ENCODE peak calls at places on chromosomes 6 and 20, in seven cellular contexts. D is iPS DF 6.9; Z is T1000; L is adrenal gland; R is activated T-helper 1 cell treated with anti-CD3 and anti-CD28 coated beads, Interleukin-12 subunit alpha, Interleukin-12 subunit beta, Interleukin-2, Interleukin-4 antibody, amounts not matched to agents 30 ng/mL and 10 ng/mL and 1 ng/mL, durations not matched to agents 14 hours and 24 hours and 36 hours; P is activated naive CD8-positive, alpha-beta T cell treated with anti-CD3 and anti-CD28 coated beads, Interleukin-2, amount 50 U/mL, for 16 hours; H is Kasumi-1. V is an unnamed sample.

GRCh38 chr20:3931664-3932063 is 42.5 kb downstream of the PANK2 start:
- DNase-seq in D (no peak), Z (no peak), L (no peak), R (no peak), P (no peak), H (no peak), V (no peak)

GRCh38 chr20:5549200-5549599 is 201.0 kb upstream of the SHLD1 start:
- DNase-seq in D (no peak), Z (no peak), L (no peak), R (no peak), P (no peak), H (no peak), V (no peak)

GRCh38 chr6:107033136-107033535 is 5.1 kb downstream of the MTRES1 start:
- DNase-seq in D (no peak), Z (no peak), L (no peak), R (no peak), P (no peak), H (no peak), V (no peak)

GRCh38 chr6:31878761-31879542 is at the start of gene SLC44A4:
- DNase-seq in D (no peak), Z (no peak), L (no peak), R (no peak), P (no peak), H (no peak), V (no peak)

GRCh38 chr6:72864236-72864635 is 242.4 kb downstream of the KCNQ5 start:
- DNase-seq in D (no peak), Z (no peak), L (no peak), R (no peak), P (no peak), H (no peak), V (no peak)

GRCh38 chr6:4997862-4998261 is 6.0 kb downstream of the RPP40 start:
- DNase-seq in D (no peak), Z (no peak), L (no peak), R (no peak), P (no peak), H (no peak), V (no peak)

GRCh38 chr6:75167426-75167825 is 38.4 kb downstream of the COL12A1 start:
- DNase-seq in D (no peak), Z (no peak), L (no peak), R (no peak), P (no peak), H (no peak), V (no peak)

GRCh38 chr6:138145402-138145801 is 16.3 kb upstream of the ARFGEF3 start:
- DNase-seq in D (no peak), Z (no peak), L (no peak), R (no peak), P (no peak), H (no peak), V (no peak)

GRCh38 chr20:20561841-20562240 is 150.6 kb downstream of the RALGAPA2 start:
- DNase-seq in D (no peak), Z (no peak), L (no peak), R (no peak), P (no peak), H (no peak), V (no peak)

GRCh38 chr20:58577139-58577806 is 62.1 kb upstream of the APCDD1L start:
- DNase-seq in D (no peak), Z (no peak), L (no peak), R (no peak), P (no peak), H (no peak), V (no peak)

GRCh38 chr6:53544050-53544499 is 826 bp downstream of the GCLC start:
- DNase-seq in D (no peak), Z (no peak), L (peak; percentile 56), R (no peak), P (no peak), H (peak; percentile 36), V (no peak)

GRCh38 chr6:157944983-157945931 is 36.4 kb upstream of the SYNJ2 start:
- DNase-seq in D (no peak), Z (no peak), L (no peak), R (no peak), P (peak; percentile 27), H (no peak), V (no peak)

GRCh38 chr6:166542580-166542912 is 43.9 kb downstream of the RAMACL start:
- DNase-seq in D (no peak), Z (no peak), L (no peak), R (no peak), P (no peak), H (no peak), V (no peak)

GRCh38 chr20:63568986-63569949 is 4.8 kb downstream of the HELZ2 start:
- DNase-seq in D (no peak), Z (no peak), L (no peak), R (no peak), P (no peak), H (peak; percentile 17), V (no peak)

GRCh38 chr20:32523613-32524218 is 61.4 kb downstream of the NOL4L start:
- DNase-seq in D (no peak), Z (no peak), L (no peak), R (no peak), P (no peak), H (no peak), V (no peak)

GRCh38 chr6:11969092-11969491 is 43.0 kb upstream of the HIVEP1 start:
- DNase-seq in D (no peak), Z (no peak), L (no peak), R (no peak), P (no peak), H (no peak), V (no peak)

GRCh38 chr6:6685249-6685667 is 96.7 kb downstream of the LY86 start:
- DNase-seq in D (no peak), Z (no peak), L (no peak), R (no peak), P (no peak), H (no peak), V (peak; percentile 14)

V was measured in AML-193.